ENCODE peak calls at places on chromosomes 6 and 20, in seven cellular contexts. L, P, A, X, T, Q and B are unnamed samples.

GRCh38 chr20:49276895-49277785 is 717 bp downstream of the ZNFX1 start:
- DNase-seq in L (no peak), P (peak), A (no peak), X (no peak), T (peak), Q (peak), B (peak)

GRCh38 chr6:158536084-158536890 is 23.6 kb upstream of the TMEM181 start:
- DNase-seq in L (peak), P (peak), A (peak), X (peak), T (peak), Q (peak), B (peak)

GRCh38 chr6:40325791-40326190 is 261.4 kb downstream of the LRFN2 start:
- DNase-seq in L (no peak), P (no peak), A (no peak), X (no peak), T (no peak), Q (no peak), B (no peak)

GRCh38 chr6:184161-184695 is 108.1 kb upstream of the DUSP22 start:
- DNase-seq in L (no peak), P (no peak), A (no peak), X (no peak), T (no peak), Q (no peak), B (no peak)

GRCh38 chr6:13012271-13012670 is 295.7 kb downstream of the PHACTR1 start:
- DNase-seq in L (no peak), P (no peak), A (no peak), X (no peak), T (no peak), Q (no peak), B (no peak)

GRCh38 chr6:121652726-121653623 is 217.5 kb downstream of the GJA1 start:
- DNase-seq in L (no peak), P (no peak), A (peak), X (peak), T (no peak), Q (peak), B (no peak)

GRCh38 chr6:2641044-2641673 is 109.6 kb downstream of the MYLK4 start:
- DNase-seq in L (no peak), P (no peak), A (no peak), X (no peak), T (no peak), Q (no peak), B (no peak)

GRCh38 chr20:11880694-11881093 is 37.0 kb upstream of the BTBD3 start:
- DNase-seq in L (no peak), P (no peak), A (no peak), X (no peak), T (no peak), Q (no peak), B (no peak)

GRCh38 chr20:35049776-35050352 is 42.7 kb downstream of the TRPC4AP start:
- DNase-seq in L (no peak), P (no peak), A (no peak), X (no peak), T (no peak), Q (no peak), B (no peak)

GRCh38 chr6:147282566-147282959 is 78.3 kb downstream of the STXBP5 start:
- DNase-seq in L (no peak), P (no peak), A (no peak), X (no peak), T (no peak), Q (no peak), B (no peak)

GRCh38 chr6:145669627-145670034 is 65.7 kb downstream of the EPM2A start:
- DNase-seq in L (no peak), P (no peak), A (peak), X (no peak), T (no peak), Q (peak), B (no peak)

GRCh38 chr6:43494321-43494720 is 15.8 kb downstream of the LRRC73 start:
- DNase-seq in L (no peak), P (no peak), A (no peak), X (no peak), T (peak), Q (no peak), B (no peak)

GRCh38 chr20:63053430-63054102 is 46.8 kb upstream of the BHLHE23 start:
- DNase-seq in L (no peak), P (no peak), A (no peak), X (no peak), T (peak), Q (no peak), B (no peak)

GRCh38 chr6:93900142-93900541 is 480.8 kb upstream of the EPHA7 start:
- DNase-seq in L (no peak), P (no peak), A (no peak), X (no peak), T (no peak), Q (no peak), B (no peak)

GRCh38 chr6:117530467-117531242 is 48.2 kb downstream of the DCBLD1 start:
- DNase-seq in L (no peak), P (no peak), A (peak), X (no peak), T (no peak), Q (no peak), B (no peak)

GRCh38 chr6:30542404-30542725 is 13.9 kb downstream of the GNL1 start:
- DNase-seq in L (no peak), P (no peak), A (no peak), X (no peak), T (no peak), Q (no peak), B (peak)

GRCh38 chr20:51767018-51767866 is 948 bp downstream of the ATP9A start:
- DNase-seq in L (peak), P (peak), A (peak), X (peak), T (peak), Q (peak), B (no peak)

GRCh38 chr6:163712569-163712966 is 298.1 kb downstream of the QKI start:
- DNase-seq in L (no peak), P (no peak), A (no peak), X (no peak), T (no peak), Q (no peak), B (no peak)

GRCh38 chr6:119590066-119590465 is 240.5 kb upstream of the MAN1A1 start:
- DNase-seq in L (no peak), P (no peak), A (no peak), X (no peak), T (no peak), Q (no peak), B (no peak)

GRCh38 chr6:18997375-18997826 is 610.3 kb downstream of the RNF144B start:
- DNase-seq in L (no peak), P (no peak), A (peak), X (no peak), T (peak), Q (peak), B (no peak)

GRCh38 chr6:127858992-127859391 is 41.9 kb downstream of the THEMIS start:
- DNase-seq in L (no peak), P (no peak), A (no peak), X (no peak), T (no peak), Q (no peak), B (no peak)

GRCh38 chr20:17822039-17822438 is 122.3 kb downstream of the BANF2 start:
- DNase-seq in L (no peak), P (no peak), A (peak), X (peak), T (no peak), Q (no peak), B (no peak)

GRCh38 chr6:47168176-47168575 is 126.0 kb upstream of the ADGRF1 start:
- DNase-seq in L (no peak), P (no peak), A (peak), X (peak), T (no peak), Q (peak), B (no peak)

GRCh38 chr6:163837681-163838431 is 423.3 kb downstream of the QKI start:
- DNase-seq in L (no peak), P (no peak), A (no peak), X (no peak), T (no peak), Q (no peak), B (no peak)

GRCh38 chr6:139904572-139904971 is 530.1 kb upstream of the CITED2 start:
- DNase-seq in L (no peak), P (no peak), A (no peak), X (no peak), T (no peak), Q (no peak), B (no peak)

GRCh38 chr6:107665386-107665785 is 158.7 kb downstream of the SCML4 start:
- DNase-seq in L (no peak), P (no peak), A (peak), X (no peak), T (no peak), Q (peak), B (no peak)

GRCh38 chr6:137102851-137103492 is 58.2 kb upstream of the IL20RA start:
- DNase-seq in L (no peak), P (no peak), A (no peak), X (no peak), T (no peak), Q (no peak), B (no peak)

GRCh38 chr6:82072113-82072512 is 175.4 kb downstream of the IBTK start:
- DNase-seq in L (peak), P (no peak), A (no peak), X (no peak), T (no peak), Q (peak), B (no peak)

GRCh38 chr6:3286641-3287171 is 28.0 kb downstream of the PSMG4 start:
- DNase-seq in L (no peak), P (no peak), A (no peak), X (no peak), T (no peak), Q (no peak), B (no peak)

GRCh38 chr20:15328084-15328483 is 990.7 kb upstream of the FLRT3 start:
- DNase-seq in L (no peak), P (no peak), A (no peak), X (no peak), T (no peak), Q (no peak), B (no peak)

GRCh38 chr6:4474810-4475209 is 301.4 kb upstream of the CDYL start:
- DNase-seq in L (no peak), P (no peak), A (no peak), X (no peak), T (no peak), Q (no peak), B (no peak)

GRCh38 chr6:27163858-27164257 is 83.6 kb upstream of the PRSS16 start:
- DNase-seq in L (no peak), P (no peak), A (no peak), X (no peak), T (no peak), Q (no peak), B (no peak)